ENCODE peak calls at places on chromosomes 2 and 18, in five cellular contexts. T is K562, K is HepG2, B is upper lobe of left lung, P is GM12878. R is an unnamed sample.

GRCh38 chr2:224881846-224882245 is 160.4 kb downstream of the DOCK10 start:
- ATAC-seq in K (no peak), B (no peak), T (no peak), P (no peak), R (no peak)

GRCh38 chr2:209445485-209445884 is 21.6 kb downstream of the MAP2 start:
- ATAC-seq in B (no peak), T (no peak), P (no peak), K (no peak), R (no peak)

GRCh38 chr2:128638741-128639477 is 320.2 kb upstream of the HS6ST1 start:
- ATAC-seq in T (no peak), P (no peak), K (no peak), B (no peak), R (no peak)

GRCh38 chr2:177783835-177784448 is 288.6 kb downstream of the PDE11A start:
- ATAC-seq in T (no peak), B (peak), P (peak), K (no peak), R (no peak)

GRCh38 chr18:55907352-55908045 is 319.5 kb upstream of the TCF4 start:
- ATAC-seq in K (no peak), T (no peak), B (no peak), P (no peak), R (no peak)

GRCh38 chr18:34223893-34224422 is 755 bp downstream of the NOL4 start:
- ATAC-seq in K (no peak), B (no peak), P (peak), T (no peak), R (no peak)

GRCh38 chr2:60819155-60819862 is 62.1 kb upstream of the REL start:
- ATAC-seq in P (no peak), K (peak), T (peak), B (no peak), R (no peak)

GRCh38 chr18:6682437-6683111 is 46.9 kb upstream of the ARHGAP28 start:
- ATAC-seq in T (peak), K (no peak), P (no peak), B (peak), R (no peak)

GRCh38 chr2:43370146-43370545 is 143.7 kb upstream of the ZFP36L2 start:
- ATAC-seq in T (no peak), K (no peak), B (no peak), P (no peak), R (no peak)

GRCh38 chr2:211944572-211944971 is 594.0 kb downstream of the ERBB4 start:
- ATAC-seq in K (no peak), B (no peak), P (peak), T (no peak), R (no peak)

GRCh38 chr2:216090369-216090786 is 8.7 kb downstream of the TMEM169 start:
- ATAC-seq in T (no peak), K (no peak), P (peak), B (no peak), R (no peak)

GRCh38 chr2:236167297-236168109 is 683 bp downstream of the GBX2 start:
- ATAC-seq in K (peak), P (no peak), B (peak), T (peak), R (no peak)

GRCh38 chr2:189681203-189681602 is 6.7 kb downstream of the ANKAR start:
- ATAC-seq in K (no peak), T (no peak), B (no peak), P (no peak), R (no peak)

GRCh38 chr2:189681903-189682302 is 7.4 kb downstream of the ANKAR start:
- ATAC-seq in P (no peak), K (no peak), B (no peak), T (no peak), R (no peak)

GRCh38 chr2:189685540-189686229 is 11.2 kb downstream of the ANKAR start:
- ATAC-seq in P (peak), K (no peak), T (peak), B (no peak), R (no peak)

GRCh38 chr2:189679224-189679623 is 4.8 kb downstream of the ANKAR start:
- ATAC-seq in P (no peak), K (no peak), B (no peak), T (no peak), R (no peak)

GRCh38 chr2:189683348-189683747 is 8.9 kb downstream of the ANKAR start:
- ATAC-seq in K (peak), P (no peak), T (no peak), B (no peak), R (no peak)
- TF ChIP-seq POLR2AphosphoS5 in K (no peak), P (no peak), T (no peak), B (no peak), R (no peak)

GRCh38 chr2:241724259-241724974 is 10.0 kb upstream of the D2HGDH start:
- ATAC-seq in K (peak), B (no peak), T (peak), P (no peak), R (no peak)
- H3K27ac ChIP-seq in K (no peak), B (no peak), T (no peak), P (no peak), R (no peak)

DNA sequence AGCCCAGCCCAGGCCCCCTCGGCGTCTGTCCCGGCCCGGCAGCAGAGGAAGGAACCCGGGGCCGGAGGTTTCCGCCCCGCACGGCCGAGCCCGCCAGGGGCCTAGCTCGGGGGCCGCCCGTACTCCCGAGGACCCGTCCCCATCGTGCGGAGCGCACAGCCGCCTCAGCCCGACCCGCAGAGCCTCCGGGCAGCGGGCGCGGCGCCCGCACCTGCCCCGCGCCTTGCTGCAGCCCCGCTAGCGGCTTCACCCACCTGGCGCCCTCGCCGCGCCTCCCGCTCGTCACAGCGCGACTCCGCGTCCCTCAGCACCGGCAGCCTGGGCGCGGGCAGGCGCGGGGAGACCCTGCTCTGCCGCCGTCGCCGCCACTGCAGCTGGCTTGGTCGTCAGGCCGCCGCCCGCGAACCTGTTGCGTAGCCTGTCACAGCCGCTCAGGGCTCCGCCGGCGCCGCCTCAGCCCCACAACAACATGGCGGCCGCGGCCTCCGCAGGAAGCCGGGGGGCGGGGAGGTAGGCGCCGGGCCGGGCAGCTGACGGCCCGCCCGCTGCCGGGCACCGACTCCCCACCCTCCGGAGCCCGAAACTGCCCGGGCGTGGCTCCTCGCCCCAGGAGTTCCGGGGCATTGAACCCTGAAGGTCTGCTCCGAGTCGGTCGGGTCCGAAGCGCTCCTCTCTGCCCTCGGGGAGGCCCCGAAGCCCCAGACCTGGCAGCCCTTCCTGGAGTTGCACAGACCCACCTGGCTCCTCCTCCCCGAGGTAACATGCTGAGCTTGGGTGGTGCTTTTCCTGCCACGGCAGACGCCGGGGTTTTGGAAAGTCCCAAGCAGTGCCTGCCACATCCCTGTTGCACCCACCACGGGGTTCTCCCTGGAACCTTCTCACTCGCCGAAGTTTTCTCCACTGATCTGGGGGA is at the start of gene ITSN2:
- ATAC-seq in B (peak), P (peak), K (peak), T (peak), R (peak)
- TF ChIP-seq EP300 in B (no peak), P (no peak), K (no peak), T (no peak), R (no peak)

GRCh38 chr2:180146114-180146513 is 139.0 kb upstream of the CWC22 start:
- ATAC-seq in B (no peak), P (no peak), T (no peak), K (no peak), R (no peak)

GRCh38 chr2:180144311-180144813 is 137.3 kb upstream of the CWC22 start:
- ATAC-seq in B (no peak), P (no peak), T (no peak), K (no peak), R (no peak)

GRCh38 chr2:180143633-180144032 is 136.5 kb upstream of the CWC22 start:
- ATAC-seq in T (peak), P (no peak), B (no peak), K (no peak), R (no peak)

GRCh38 chr2:180145163-180145562 is 138.1 kb upstream of the CWC22 start:
- ATAC-seq in B (no peak), K (no peak), T (no peak), P (no peak), R (no peak)

DNA sequence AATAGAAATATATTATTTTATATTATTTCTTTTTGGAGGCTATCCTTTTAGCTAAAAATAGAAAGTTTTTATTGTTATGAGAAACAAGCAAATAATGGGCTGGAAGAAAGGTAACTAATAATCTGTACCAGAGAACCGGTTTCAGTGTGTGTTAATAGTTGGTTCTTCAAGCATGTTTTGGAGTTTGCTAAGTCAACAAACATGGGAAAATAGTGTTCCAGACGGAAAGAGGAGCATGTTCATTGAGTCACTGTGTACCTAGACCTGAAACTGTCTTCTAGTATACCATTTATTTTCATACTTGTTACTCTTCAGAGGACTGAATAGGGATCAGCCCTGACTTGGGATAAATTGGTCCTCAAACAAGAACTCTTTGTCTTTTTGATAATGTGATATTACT is 134.5 kb upstream of the CWC22 start:
- ATAC-seq in T (no peak), P (no peak), K (no peak), B (no peak), R (no peak)
- TF ChIP-seq POLR2AphosphoS5 in T (no peak), P (no peak), K (no peak), B (no peak), R (no peak)

GRCh38 chr2:85680707-85681353 is 12.8 kb upstream of the SFTPB start:
- ATAC-seq in B (no peak), T (no peak), K (no peak), P (no peak), R (no peak)

GRCh38 chr2:85681776-85682175 is 12.4 kb upstream of the GNLY start:
- ATAC-seq in T (no peak), K (no peak), B (no peak), P (no peak), R (no peak)

GRCh38 chr2:85678384-85678783 is 10.4 kb upstream of the SFTPB start:
- ATAC-seq in K (no peak), P (no peak), B (peak), T (peak), R (no peak)

GRCh38 chr2:85681354-85681728 is 12.8 kb upstream of the GNLY start:
- ATAC-seq in P (no peak), K (no peak), B (no peak), T (no peak), R (no peak)

GRCh38 chr2:85678794-85679672 is 11.0 kb upstream of the SFTPB start:
- ATAC-seq in P (peak), T (peak), K (peak), B (peak), R (peak)
- H3K27ac ChIP-seq in P (no peak), T (no peak), K (no peak), B (peak), R (peak)

GRCh38 chr2:175560521-175561164 is 379.1 kb upstream of the ATP5MC3 start:
- ATAC-seq in K (no peak), P (no peak), B (no peak), T (no peak), R (no peak)
- TF ChIP-seq EP300 in K (no peak), P (no peak), B (no peak), T (no peak), R (no peak)

DNA sequence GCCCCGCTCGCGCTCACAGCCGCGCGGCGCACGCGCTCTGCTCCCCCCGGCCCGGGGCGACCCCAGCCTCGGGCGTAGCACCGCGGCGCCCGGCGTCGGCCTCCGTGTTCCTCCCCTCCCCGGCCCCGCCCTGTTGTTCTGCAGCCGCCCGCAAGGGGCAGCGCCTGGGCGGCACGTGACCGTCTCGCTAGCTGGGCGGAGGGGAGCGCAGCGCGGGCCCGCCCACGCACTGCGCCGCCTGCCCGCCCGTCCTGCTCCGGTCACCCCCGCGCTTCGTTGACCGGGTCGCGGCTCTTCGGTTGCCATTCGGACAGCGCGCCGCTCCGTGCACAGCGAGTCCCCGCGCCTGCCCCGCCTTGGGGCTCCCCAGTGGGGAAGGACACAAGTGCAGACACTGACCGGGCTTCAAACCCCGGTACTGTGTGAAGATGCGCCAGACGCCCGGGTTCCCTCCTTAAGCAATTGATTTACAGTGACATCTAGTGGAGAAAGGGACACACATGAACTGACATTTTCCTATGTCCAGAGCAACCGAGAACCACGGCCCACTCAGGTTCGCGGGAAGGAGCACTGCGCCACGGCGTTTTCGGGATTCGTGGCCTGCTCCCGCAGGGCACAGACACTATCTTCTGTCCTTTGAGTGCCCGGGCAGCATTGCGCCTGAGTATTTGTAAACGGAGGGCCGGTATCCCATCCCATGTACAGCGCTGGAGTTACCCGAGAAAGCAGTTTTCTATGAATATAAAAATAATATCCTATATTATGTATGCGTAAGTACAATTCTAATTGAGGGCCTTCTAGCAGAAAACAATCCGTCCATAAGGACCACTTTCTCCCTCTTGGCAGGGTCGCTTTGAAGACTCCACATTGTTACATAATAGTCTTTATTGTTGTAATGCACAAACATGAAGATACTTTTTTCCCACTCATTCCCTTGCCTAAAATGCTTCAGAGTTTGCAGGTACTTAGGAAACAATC is 560 bp upstream of the REV1 start:
- ATAC-seq in B (peak), T (peak), K (peak), P (peak), R (peak)
- TF ChIP-seq POLR2AphosphoS5 in B (peak), T (peak), K (no peak), P (no peak), R (peak)

R was measured in gastroesophageal sphincter.